ENCODE peak calls at places on chromosome 2, in four cellular contexts. One of them, this sample, is unnamed.
A peak's percentile ranks its signal among the peaks of the same experiment; 100 is the strongest.

GRCh38 chr2:187477041-187477440 is 29.0 kb upstream of the CALCRL start:
- DNase-seq in astrocyte: no peak
- DNase-seq in chondrocyte: no peak
- DNase-seq in CD4-positive, CD25-positive, alpha-beta regulatory T cell: no peak
- DNase-seq in this sample: no peak

GRCh38 chr2:107305966-107306365 is 420.0 kb upstream of the ST6GAL2 start:
- DNase-seq in astrocyte: no peak
- DNase-seq in chondrocyte: no peak
- DNase-seq in CD4-positive, CD25-positive, alpha-beta regulatory T cell: no peak
- DNase-seq in this sample: no peak

GRCh38 chr2:137893145-137893544 is 71.1 kb upstream of the HNMT start:
- DNase-seq in astrocyte: no peak
- DNase-seq in chondrocyte: no peak
- DNase-seq in CD4-positive, CD25-positive, alpha-beta regulatory T cell: no peak
- DNase-seq in this sample: no peak

GRCh38 chr2:172560721-172561120 is 4.8 kb downstream of the PDK1 start:
- DNase-seq in astrocyte: no peak
- DNase-seq in chondrocyte: no peak
- DNase-seq in CD4-positive, CD25-positive, alpha-beta regulatory T cell: no peak
- DNase-seq in this sample: no peak

GRCh38 chr2:98717625-98718024 is 13.3 kb downstream of the MGAT4A start:
- DNase-seq in astrocyte: no peak
- DNase-seq in chondrocyte: no peak
- DNase-seq in CD4-positive, CD25-positive, alpha-beta regulatory T cell: no peak
- DNase-seq in this sample: no peak

GRCh38 chr2:211347328-211347727 is 790.9 kb downstream of the CPS1 start:
- DNase-seq in astrocyte: no peak
- DNase-seq in chondrocyte: no peak
- DNase-seq in CD4-positive, CD25-positive, alpha-beta regulatory T cell: no peak
- DNase-seq in this sample: no peak

GRCh38 chr2:199381531-199381930 is 76.2 kb downstream of the SATB2 start:
- DNase-seq in astrocyte: no peak
- DNase-seq in chondrocyte: no peak
- DNase-seq in CD4-positive, CD25-positive, alpha-beta regulatory T cell: no peak
- DNase-seq in this sample: no peak

GRCh38 chr2:176129013-176129796 is at the start of gene HOXD8:
- DNase-seq in astrocyte: peak; percentile 34
- DNase-seq in chondrocyte: no peak
- DNase-seq in CD4-positive, CD25-positive, alpha-beta regulatory T cell: peak; percentile 36
- DNase-seq in this sample: peak; percentile 75

GRCh38 chr2:44598731-44599529 is 237.2 kb downstream of the CAMKMT start:
- DNase-seq in astrocyte: no peak
- DNase-seq in chondrocyte: no peak
- DNase-seq in CD4-positive, CD25-positive, alpha-beta regulatory T cell: no peak
- DNase-seq in this sample: no peak

GRCh38 chr2:153519260-153519875 is 40.8 kb upstream of the RPRM start:
- DNase-seq in astrocyte: peak; percentile 21
- DNase-seq in chondrocyte: no peak
- DNase-seq in CD4-positive, CD25-positive, alpha-beta regulatory T cell: peak; percentile 55
- DNase-seq in this sample: peak; percentile 53

GRCh38 chr2:236343400-236344161 is 79.4 kb upstream of the ASB18 start:
- DNase-seq in astrocyte: peak; percentile 56
- DNase-seq in chondrocyte: no peak
- DNase-seq in CD4-positive, CD25-positive, alpha-beta regulatory T cell: peak; percentile 70
- DNase-seq in this sample: peak; percentile 65

GRCh38 chr2:54020793-54021414 is 50.1 kb upstream of the PSME4 start:
- DNase-seq in astrocyte: no peak
- DNase-seq in chondrocyte: no peak
- DNase-seq in CD4-positive, CD25-positive, alpha-beta regulatory T cell: no peak
- DNase-seq in this sample: no peak

GRCh38 chr2:225788571-225788970 is 389.1 kb downstream of the NYAP2 start:
- DNase-seq in astrocyte: no peak
- DNase-seq in chondrocyte: no peak
- DNase-seq in CD4-positive, CD25-positive, alpha-beta regulatory T cell: no peak
- DNase-seq in this sample: no peak

GRCh38 chr2:109513749-109514588 is 99.8 kb downstream of the SEPTIN10 start:
- DNase-seq in astrocyte: peak; percentile 82
- DNase-seq in chondrocyte: no peak
- DNase-seq in CD4-positive, CD25-positive, alpha-beta regulatory T cell: no peak
- DNase-seq in this sample: no peak

GRCh38 chr2:23696163-23697045 is 230.5 kb downstream of the ATAD2B start:
- DNase-seq in astrocyte: no peak
- DNase-seq in chondrocyte: no peak
- DNase-seq in CD4-positive, CD25-positive, alpha-beta regulatory T cell: no peak
- DNase-seq in this sample: no peak

GRCh38 chr2:220194630-220195029 is 567.2 kb downstream of the SLC4A3 start:
- DNase-seq in astrocyte: peak; percentile 22
- DNase-seq in chondrocyte: no peak
- DNase-seq in CD4-positive, CD25-positive, alpha-beta regulatory T cell: no peak
- DNase-seq in this sample: no peak

GRCh38 chr2:176473177-176473576 is 203.9 kb downstream of the MTX2 start:
- DNase-seq in astrocyte: no peak
- DNase-seq in chondrocyte: no peak
- DNase-seq in CD4-positive, CD25-positive, alpha-beta regulatory T cell: peak; percentile 32
- DNase-seq in this sample: no peak

GRCh38 chr2:20164061-20164733 is 60.7 kb downstream of the SDC1 start:
- DNase-seq in astrocyte: peak; percentile 19
- DNase-seq in chondrocyte: peak; percentile 63
- DNase-seq in CD4-positive, CD25-positive, alpha-beta regulatory T cell: no peak
- DNase-seq in this sample: no peak

GRCh38 chr2:5549061-5549601 is 143.1 kb upstream of the SOX11 start:
- DNase-seq in astrocyte: peak; percentile 91
- DNase-seq in chondrocyte: no peak
- DNase-seq in CD4-positive, CD25-positive, alpha-beta regulatory T cell: no peak
- DNase-seq in this sample: no peak

GRCh38 chr2:199819746-199820145 is 31.2 kb downstream of the FTCDNL1 start:
- DNase-seq in astrocyte: no peak
- DNase-seq in chondrocyte: no peak
- DNase-seq in CD4-positive, CD25-positive, alpha-beta regulatory T cell: no peak
- DNase-seq in this sample: no peak

GRCh38 chr2:13745324-13745723 is 887.2 kb upstream of the LRATD1 start:
- DNase-seq in astrocyte: no peak
- DNase-seq in chondrocyte: no peak
- DNase-seq in CD4-positive, CD25-positive, alpha-beta regulatory T cell: no peak
- DNase-seq in this sample: no peak

GRCh38 chr2:13056259-13056843 is 339.6 kb downstream of the TRIB2 start:
- DNase-seq in astrocyte: no peak
- DNase-seq in chondrocyte: no peak
- DNase-seq in CD4-positive, CD25-positive, alpha-beta regulatory T cell: no peak
- DNase-seq in this sample: no peak

GRCh38 chr2:112627060-112628040 is 18.4 kb upstream of the SLC20A1 start:
- DNase-seq in astrocyte: peak; percentile 96
- DNase-seq in chondrocyte: no peak
- DNase-seq in CD4-positive, CD25-positive, alpha-beta regulatory T cell: no peak
- DNase-seq in this sample: no peak

GRCh38 chr2:222960126-222960525 is 91.9 kb upstream of the KCNE4 start:
- DNase-seq in astrocyte: peak; percentile 69
- DNase-seq in chondrocyte: no peak
- DNase-seq in CD4-positive, CD25-positive, alpha-beta regulatory T cell: no peak
- DNase-seq in this sample: no peak

GRCh38 chr2:214569419-214570035 is 158.7 kb downstream of the VWC2L start:
- DNase-seq in astrocyte: no peak
- DNase-seq in chondrocyte: no peak
- DNase-seq in CD4-positive, CD25-positive, alpha-beta regulatory T cell: no peak
- DNase-seq in this sample: no peak

GRCh38 chr2:54952978-54953456 is 97.2 kb downstream of the RTN4 start:
- DNase-seq in astrocyte: no peak
- DNase-seq in chondrocyte: no peak
- DNase-seq in CD4-positive, CD25-positive, alpha-beta regulatory T cell: no peak
- DNase-seq in this sample: no peak

GRCh38 chr2:61770298-61770697 is 83.6 kb downstream of the FAM161A start:
- DNase-seq in astrocyte: no peak
- DNase-seq in chondrocyte: no peak
- DNase-seq in CD4-positive, CD25-positive, alpha-beta regulatory T cell: no peak
- DNase-seq in this sample: no peak

GRCh38 chr2:10493636-10494281 is 45.6 kb upstream of the ODC1 start:
- DNase-seq in astrocyte: peak; percentile 87
- DNase-seq in chondrocyte: peak; percentile 68
- DNase-seq in CD4-positive, CD25-positive, alpha-beta regulatory T cell: peak; percentile 92
- DNase-seq in this sample: no peak